ENCODE peak calls at places on chromosomes 5 and 9, in five cellular contexts. Z is GM12878, F is K562, W is SK-N-SH, M is HepG2. T is an unnamed sample.

GRCh38 chr9:138063785-138064184 is 186.2 kb downstream of the CACNA1B start:
- DNase-seq in Z (no peak), F (no peak), W (no peak), M (no peak), T (no peak)

GRCh38 chr5:117315170-117315569 is 740.5 kb upstream of the SEMA6A start:
- DNase-seq in Z (no peak), F (no peak), W (no peak), M (no peak), T (no peak)

GRCh38 chr5:101505891-101506570 is 602.9 kb upstream of the ST8SIA4 start:
- DNase-seq in Z (no peak), F (no peak), W (no peak), M (no peak), T (no peak)

GRCh38 chr5:69092969-69093368 is 845 bp upstream of the SLC30A5 start:
- DNase-seq in Z (no peak), F (no peak), W (no peak), M (no peak), T (no peak)

GRCh38 chr9:132571806-132572600 is 10.4 kb upstream of the BARHL1 start:
- DNase-seq in Z (no peak), F (no peak), W (no peak), M (no peak), T (no peak)

GRCh38 chr5:57316798-57317327 is 143.0 kb downstream of the GPBP1 start:
- DNase-seq in Z (no peak), F (no peak), W (no peak), M (no peak), T (no peak)

GRCh38 chr5:157252741-157253465 is 13.0 kb upstream of the CYFIP2 start:
- DNase-seq in Z (peak), F (no peak), W (peak), M (no peak), T (no peak)

GRCh38 chr9:136081113-136081825 is 13.8 kb downstream of the NACC2 start:
- DNase-seq in Z (no peak), F (no peak), W (peak), M (no peak), T (no peak)

GRCh38 chr9:126999315-127000068 is 84.9 kb downstream of the RALGPS1 start:
- DNase-seq in Z (no peak), F (no peak), W (no peak), M (no peak), T (no peak)

GRCh38 chr9:127008076-127008475 is 93.5 kb downstream of the RALGPS1 start:
- DNase-seq in Z (no peak), F (no peak), W (no peak), M (no peak), T (no peak)

GRCh38 chr9:127005770-127006314 is 91.3 kb downstream of the RALGPS1 start:
- DNase-seq in Z (no peak), F (no peak), W (no peak), M (no peak), T (no peak)

GRCh38 chr9:127007638-127008037 is 93.1 kb downstream of the RALGPS1 start:
- DNase-seq in Z (no peak), F (no peak), W (no peak), M (no peak), T (no peak)

GRCh38 chr9:127004946-127005769 is 90.6 kb downstream of the RALGPS1 start:
- DNase-seq in Z (peak), F (no peak), W (no peak), M (no peak), T (no peak)
- TF ChIP-seq FOXM1 in Z (peak), F (no peak), W (no peak), M (no peak), T (no peak)

DNA sequence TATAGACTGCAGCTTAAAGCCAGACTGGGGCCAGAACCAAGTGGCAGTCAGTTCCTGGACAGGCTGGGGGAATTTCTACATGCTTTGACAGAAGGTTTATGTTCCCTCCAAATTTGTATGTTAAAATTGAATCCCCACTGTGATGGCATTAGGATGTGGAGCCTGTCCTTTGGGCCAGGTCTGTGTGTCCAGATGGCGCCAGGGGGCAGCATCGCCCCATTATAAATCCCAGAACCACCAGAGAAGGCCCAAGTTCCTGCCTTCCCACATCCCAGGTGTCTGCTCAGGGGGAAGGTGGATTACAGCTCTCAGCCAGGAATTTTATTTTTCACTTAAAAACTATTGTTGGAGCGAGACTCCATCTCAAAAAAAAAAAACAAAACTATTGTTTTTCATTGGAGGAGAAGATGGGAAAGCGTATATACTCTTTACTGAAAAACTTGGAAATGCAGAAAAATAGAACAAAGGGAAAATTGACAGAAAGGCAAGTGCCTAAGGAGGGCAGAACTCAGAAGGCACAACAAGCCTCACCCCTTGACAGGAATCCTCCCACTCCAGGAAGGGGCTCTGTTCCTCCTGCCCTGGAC is 5.0 kb downstream of the IL3 start:
- DNase-seq in Z (peak), F (peak), W (peak), M (peak), T (peak)
- TF ChIP-seq FOXM1 in Z (no peak), F (no peak), W (no peak), M (no peak), T (no peak)

DNA sequence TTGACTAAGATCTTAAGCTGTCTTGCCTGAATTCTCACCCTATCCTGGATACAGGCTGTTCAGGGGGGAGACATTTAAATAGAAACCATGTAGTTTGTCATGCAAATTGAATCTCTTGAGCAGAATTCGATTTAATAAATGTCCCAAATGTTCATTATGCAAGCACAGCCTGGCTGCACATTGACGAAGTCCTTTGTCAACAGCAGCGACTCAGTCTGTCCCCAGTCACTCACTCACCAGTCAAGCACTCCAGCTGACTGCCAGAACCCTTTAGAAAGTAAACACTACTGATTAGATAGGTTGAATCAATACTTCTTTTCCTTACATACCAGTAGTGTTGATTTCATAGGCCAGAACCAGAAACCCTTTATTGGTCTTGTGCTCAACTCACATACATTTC is 27.5 kb downstream of the CDH6 start:
- DNase-seq in Z (no peak), F (no peak), W (no peak), M (peak), T (no peak)
- TF ChIP-seq FOXM1 in Z (no peak), F (no peak), W (no peak), M (no peak), T (no peak)

GRCh38 chr5:181159286-181160143 is 12.1 kb downstream of the OR2V2 start:
- DNase-seq in Z (no peak), F (peak), W (peak), M (peak), T (peak)
- TF ChIP-seq FOXM1 in Z (no peak), F (no peak), W (no peak), M (no peak), T (no peak)

DNA sequence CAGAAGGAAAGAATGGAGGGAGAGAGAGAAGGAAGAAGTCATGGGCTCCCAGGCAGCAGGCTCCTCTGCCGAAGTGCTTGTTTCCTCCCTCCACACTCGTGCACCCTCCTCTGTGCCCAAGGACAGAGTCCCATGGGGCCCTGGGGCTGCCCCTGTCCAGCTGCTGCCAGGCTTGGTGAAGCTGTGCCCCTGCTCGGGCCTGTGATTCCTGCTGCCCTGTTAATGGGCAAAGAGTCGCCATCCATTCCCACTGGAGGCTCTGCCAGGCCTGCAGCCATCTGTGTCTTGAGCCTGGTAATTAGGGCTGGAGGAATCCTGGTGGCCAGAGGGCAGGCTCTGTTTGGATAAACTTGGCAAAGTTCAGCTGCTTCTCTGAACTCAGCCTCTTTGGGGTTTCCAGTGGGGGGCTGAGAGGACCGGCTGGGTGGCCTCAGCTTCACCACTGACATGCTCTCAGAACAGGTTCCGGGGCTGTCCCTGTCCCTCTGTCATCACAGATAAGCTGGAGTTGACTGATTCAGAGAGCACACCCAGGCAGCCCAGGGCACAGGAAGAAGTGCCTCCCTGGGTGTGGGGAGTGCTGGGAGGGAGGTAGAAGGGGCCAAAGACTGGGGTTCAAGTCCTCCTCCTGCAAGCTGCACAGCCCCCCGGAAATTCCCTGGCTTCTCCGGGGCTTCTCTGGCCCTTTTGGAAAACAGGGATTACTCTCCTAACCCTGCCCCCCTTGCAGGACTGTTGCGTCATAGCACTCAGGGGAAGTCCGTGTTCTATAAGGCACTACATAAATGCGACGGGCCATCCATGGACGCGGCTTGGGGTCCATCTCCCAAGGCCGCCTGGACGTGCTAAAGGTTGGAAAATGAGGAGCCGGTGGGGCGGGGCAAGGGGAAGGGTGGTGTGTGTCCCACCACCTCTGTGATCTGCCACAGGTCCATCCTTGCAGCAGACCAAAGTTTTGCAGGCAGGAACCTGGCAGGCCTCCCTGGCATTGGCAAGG is 154.8 kb downstream of the PAX5 start:
- DNase-seq in Z (no peak), F (no peak), W (peak), M (no peak), T (no peak)
- TF ChIP-seq FOXM1 in Z (no peak), F (no peak), W (no peak), M (no peak), T (no peak)

GRCh38 chr9:68827833-68828744 is 123.0 kb downstream of the PIP5K1B start:
- DNase-seq in Z (no peak), F (no peak), W (no peak), M (peak), T (no peak)
- TF ChIP-seq FOXM1 in Z (no peak), F (no peak), W (no peak), M (no peak), T (no peak)

GRCh38 chr5:32511778-32512374 is 67.3 kb upstream of the ZFR start:
- DNase-seq in Z (no peak), F (no peak), W (no peak), M (no peak), T (no peak)
- TF ChIP-seq FOXM1 in Z (no peak), F (no peak), W (no peak), M (no peak), T (no peak)

DNA sequence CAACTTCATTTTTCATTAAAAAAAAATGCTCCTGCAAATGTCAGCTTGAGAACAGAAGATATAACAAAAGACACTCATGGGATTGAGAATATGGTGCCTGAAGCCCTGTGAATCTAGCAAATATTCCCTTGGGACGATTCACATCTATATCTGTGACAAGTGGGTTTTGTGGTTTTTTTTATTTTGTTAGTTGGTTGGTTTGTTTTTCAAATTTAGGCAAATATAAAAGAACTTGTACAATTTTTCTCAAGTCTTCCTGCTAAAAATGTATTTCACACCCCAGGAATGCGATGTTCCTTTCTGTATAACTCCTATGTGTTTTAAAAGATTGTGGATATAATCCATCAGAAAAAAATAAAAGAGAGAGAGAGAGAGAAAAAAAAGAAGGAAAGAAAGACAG is 1061.8 kb upstream of the ARRDC3 start:
- DNase-seq in Z (no peak), F (no peak), W (no peak), M (no peak), T (no peak)
- TF ChIP-seq FOXM1 in Z (no peak), F (no peak), W (no peak), M (no peak), T (no peak)

GRCh38 chr5:166624573-166624972 is 1666.9 kb upstream of the WWC1 start:
- DNase-seq in Z (no peak), F (no peak), W (no peak), M (no peak), T (no peak)

DNA sequence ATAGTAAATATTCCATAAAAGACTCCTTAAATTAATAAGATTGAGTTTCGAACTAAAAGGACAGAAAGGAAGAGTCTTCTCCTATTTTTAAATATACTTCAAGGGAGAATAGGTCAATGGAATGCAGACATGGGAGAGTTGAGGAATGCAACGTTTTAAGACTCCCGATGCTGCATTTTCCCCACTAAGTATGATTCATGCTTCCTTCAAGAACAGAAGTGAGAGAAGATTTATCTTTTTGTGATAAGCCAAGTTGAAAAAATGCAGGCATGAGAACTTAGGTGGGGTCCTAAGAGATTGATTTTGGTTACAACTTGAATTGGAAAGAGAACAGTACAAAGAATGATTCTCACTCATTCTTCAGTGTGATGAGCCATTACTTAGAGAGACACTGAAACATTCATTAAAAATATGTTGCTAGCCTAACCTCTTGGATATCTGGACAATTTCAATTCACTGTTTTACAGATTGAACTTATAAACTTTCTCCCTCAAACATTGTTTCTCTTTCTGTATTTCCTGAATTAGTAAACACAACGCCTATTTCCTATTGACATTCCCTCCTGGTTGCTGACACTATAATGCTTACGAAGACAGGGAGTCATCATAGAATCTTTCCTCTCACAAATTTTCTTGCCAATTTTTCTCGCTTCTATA is 1666.1 kb upstream of the WWC1 start:
- DNase-seq in Z (no peak), F (no peak), W (no peak), M (no peak), T (no peak)
- TF ChIP-seq FOXM1 in Z (no peak), F (no peak), W (no peak), M (no peak), T (no peak)